ENCODE peak calls at places on chromosomes 3 and 15, in nine cellular contexts. Y is activated B cell treated with CpG ODN at 0.5 μM for 24 hours; A is RWPE1; J is activated CD8-positive, alpha-beta T cell treated with anti-CD3 and anti-CD28 coated beads for 36 hours; U is uterus; F is colonic mucosa; L is cardiac muscle cell; K is adrenal gland; N is lower lobe of right lung. H is an unnamed sample.
A peak's percentile ranks its signal among the peaks of the same experiment; 100 is the strongest.

GRCh38 chr15:66042624-66043023 is 173.3 kb downstream of the RAB11A start:
- DNase-seq in Y (no peak), A (peak; percentile 13), J (no peak), U (no peak), F (no peak), L (no peak), K (no peak), N (no peak), H (no peak)

GRCh38 chr3:195699860-195700259 is 20.9 kb upstream of the MUC20 start:
- DNase-seq in Y (no peak), A (no peak), J (no peak), U (no peak), F (no peak), L (no peak), K (no peak), N (no peak), H (no peak)

GRCh38 chr3:138694287-138695007 is 85.9 kb downstream of the FAIM start:
- DNase-seq in Y (no peak), A (peak; percentile 50), J (no peak), U (no peak), F (no peak), L (peak; percentile 65), K (no peak), N (no peak), H (no peak)

GRCh38 chr3:115255197-115255585 is 108.1 kb upstream of the ZBTB20 start:
- DNase-seq in Y (no peak), A (no peak), J (no peak), U (no peak), F (no peak), L (no peak), K (no peak), N (no peak), H (no peak)

GRCh38 chr15:38554354-38554753 is 10.3 kb downstream of the RASGRP1 start:
- DNase-seq in Y (no peak), A (no peak), J (peak; percentile 67), U (no peak), F (no peak), L (no peak), K (no peak), N (no peak), H (no peak)

GRCh38 chr15:51739056-51739455 is 1.6 kb upstream of the LYSMD2 start:
- DNase-seq in Y (no peak), A (peak; percentile 69), J (no peak), U (no peak), F (no peak), L (no peak), K (no peak), N (no peak), H (no peak)

GRCh38 chr3:11091088-11091590 is 63.2 kb upstream of the HRH1 start:
- DNase-seq in Y (no peak), A (no peak), J (no peak), U (peak; percentile 50), F (no peak), L (peak; percentile 44), K (no peak), N (no peak), H (no peak)

GRCh38 chr15:37125143-37125542 is 24.8 kb upstream of the MEIS2 start:
- DNase-seq in Y (no peak), A (no peak), J (no peak), U (no peak), F (no peak), L (peak; percentile 67), K (no peak), N (no peak), H (no peak)

GRCh38 chr15:92907880-92908279 is 7.8 kb downstream of the CHD2 start:
- DNase-seq in Y (no peak), A (no peak), J (peak; percentile 62), U (peak; percentile 46), F (no peak), L (peak; percentile 88), K (no peak), N (no peak), H (no peak)

GRCh38 chr3:112770026-112770626 is 76.5 kb downstream of the CD200R1L start:
- DNase-seq in Y (no peak), A (peak; percentile 30), J (peak; percentile 69), U (no peak), F (no peak), L (peak; percentile 70), K (no peak), N (no peak), H (no peak)

GRCh38 chr15:23069496-23070166 is 30.3 kb upstream of the TUBGCP5 start:
- DNase-seq in Y (no peak), A (peak; percentile 20), J (no peak), U (no peak), F (no peak), L (no peak), K (no peak), N (no peak), H (no peak)
- TF ChIP-seq CTCF in Y (no peak), A (peak; percentile 16), J (no peak), U (no peak), F (no peak), L (no peak), K (no peak), N (no peak), H (no peak)

DNA sequence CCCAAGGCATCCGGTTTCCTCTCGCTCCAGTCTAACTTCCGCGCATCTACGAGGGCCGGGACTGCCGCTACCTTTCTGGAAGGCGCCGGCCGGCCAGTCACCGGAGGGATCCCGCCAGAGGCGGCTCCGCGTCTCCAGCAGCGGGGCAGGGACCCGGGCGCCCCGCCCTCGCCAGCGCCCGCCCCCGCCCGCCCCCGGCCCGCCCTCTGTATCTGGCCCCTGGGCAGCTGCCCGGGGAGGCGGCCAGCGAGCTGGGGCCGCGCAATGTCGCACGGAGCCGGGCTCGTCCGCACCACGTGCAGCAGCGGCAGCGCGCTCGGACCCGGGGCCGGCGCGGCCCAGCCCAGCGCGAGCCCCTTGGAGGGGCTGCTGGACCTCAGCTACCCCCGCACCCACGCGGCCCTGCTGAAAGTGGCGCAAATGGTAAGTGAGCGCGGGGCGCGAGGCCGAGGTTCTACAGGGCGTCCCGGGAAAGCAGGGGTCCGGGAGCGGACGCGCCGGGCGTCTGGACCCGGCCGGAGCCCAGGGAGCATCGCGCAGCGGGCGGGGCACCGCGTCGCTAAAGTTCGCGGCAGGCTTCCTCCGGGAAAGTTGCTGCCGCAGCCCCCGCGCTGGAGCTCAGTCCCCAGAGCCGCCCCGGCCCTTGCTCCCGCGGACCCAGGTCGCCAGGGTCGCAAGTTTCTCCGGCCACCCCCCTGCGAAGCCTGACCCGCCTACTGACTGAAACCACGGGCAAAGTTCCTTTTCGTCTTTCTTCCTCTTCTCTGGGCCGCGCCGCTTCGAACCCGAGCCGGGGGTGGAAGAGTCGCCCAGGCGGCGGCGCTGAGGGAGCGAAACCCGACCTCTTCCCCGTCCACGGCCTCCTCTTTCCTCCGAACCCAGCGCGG is at the start of gene CMTM7:
- DNase-seq in Y (peak; percentile 65), A (peak; percentile 52), J (peak; percentile 48), U (peak; percentile 65), F (peak; percentile 79), L (peak; percentile 75), K (peak; percentile 72), N (peak; percentile 87), H (peak; percentile 33)
- TF ChIP-seq CTCF in Y (no peak), A (no peak), J (no peak), U (peak; percentile 12), F (no peak), L (peak; percentile 7), K (no peak), N (no peak), H (no peak)

GRCh38 chr3:73772599-73772998 is 147.9 kb upstream of the PDZRN3 start:
- DNase-seq in Y (no peak), A (no peak), J (no peak), U (no peak), F (no peak), L (no peak), K (no peak), N (no peak), H (no peak)

GRCh38 chr3:73772076-73772475 is 147.3 kb upstream of the PDZRN3 start:
- DNase-seq in Y (no peak), A (no peak), J (no peak), U (no peak), F (no peak), L (no peak), K (no peak), N (no peak), H (no peak)

GRCh38 chr3:73765878-73766564 is 141.3 kb upstream of the PDZRN3 start:
- DNase-seq in Y (no peak), A (no peak), J (no peak), U (no peak), F (no peak), L (no peak), K (no peak), N (no peak), H (no peak)

GRCh38 chr3:73766599-73767378 is 142.0 kb upstream of the PDZRN3 start:
- DNase-seq in Y (no peak), A (no peak), J (no peak), U (peak; percentile 46), F (no peak), L (peak; percentile 96), K (no peak), N (no peak), H (no peak)

DNA sequence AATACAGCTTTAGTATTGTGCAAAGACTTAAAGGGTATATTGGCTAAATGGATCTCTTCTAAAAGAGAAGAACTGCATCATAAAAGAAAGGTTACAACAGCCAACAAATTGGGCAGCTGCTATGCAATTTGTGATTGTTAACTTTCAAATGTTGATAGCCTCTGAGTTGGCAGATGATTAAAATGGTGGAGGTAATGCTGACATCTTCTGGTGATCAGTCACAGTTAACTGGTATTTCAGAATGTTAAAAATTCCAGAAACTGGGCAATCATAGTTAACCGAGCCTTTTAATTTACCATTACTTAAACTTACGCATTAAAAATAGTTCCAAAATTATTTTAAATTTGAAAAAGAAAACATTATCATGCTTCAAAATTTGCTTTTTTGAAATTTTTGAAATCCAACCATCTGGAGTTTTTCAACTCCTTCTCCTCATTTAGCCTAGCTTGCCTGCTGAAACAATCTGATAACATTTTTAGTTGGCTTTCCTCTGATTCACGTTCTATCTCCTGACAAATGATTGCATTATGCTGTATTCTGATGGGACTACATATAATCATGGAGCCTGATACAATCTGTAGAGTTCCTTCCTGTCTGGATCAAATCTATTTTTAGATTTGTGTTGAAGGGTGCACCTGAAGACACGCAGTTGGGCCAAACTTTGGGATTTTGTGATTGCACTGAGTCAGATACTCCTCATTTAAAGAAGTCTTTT is 144.0 kb upstream of the PDZRN3 start:
- DNase-seq in Y (no peak), A (no peak), J (no peak), U (no peak), F (no peak), L (peak; percentile 37), K (no peak), N (no peak), H (no peak)
- TF ChIP-seq CTCF in Y (no peak), A (no peak), J (no peak), U (no peak), F (no peak), L (peak; percentile 8), K (no peak), N (no peak), H (no peak)

GRCh38 chr3:188929138-188929537 is 242.6 kb upstream of the TPRG1 start:
- DNase-seq in Y (no peak), A (no peak), J (no peak), U (no peak), F (peak; percentile 31), L (peak; percentile 34), K (no peak), N (no peak), H (no peak)
- TF ChIP-seq CTCF in Y (no peak), A (no peak), J (no peak), U (peak; percentile 13), F (no peak), L (no peak), K (peak; percentile 37), N (peak; percentile 24), H (no peak)

GRCh38 chr3:50551293-50552057 is 16.1 kb downstream of the C3orf18 start:
- DNase-seq in Y (no peak), A (no peak), J (peak; percentile 23), U (no peak), F (no peak), L (no peak), K (no peak), N (no peak), H (no peak)
- TF ChIP-seq CTCF in Y (no peak), A (no peak), J (no peak), U (no peak), F (no peak), L (no peak), K (no peak), N (no peak), H (no peak)

H was measured in natural killer cell.